ENCODE peak calls at places on chromosomes 4 and X, in eight cellular contexts. G is psoas muscle, Z is H1, T is upper lobe of right lung, V is GM12865, X is sigmoid colon, F is thoracic aorta, O is ovary. N is an unnamed sample.

GRCh38 chr4:30720021-30720655 is at the start of gene PCDH7:
- DNase-seq in G (no peak), Z (peak), T (no peak), V (no peak), X (peak), F (no peak), O (peak), N (peak)

GRCh38 chr4:157012781-157013180 is 41.2 kb upstream of the PDGFC start:
- DNase-seq in G (no peak), Z (no peak), T (no peak), V (no peak), X (no peak), F (no peak), O (no peak), N (no peak)

GRCh38 chr4:87213425-87213824 is 7.0 kb downstream of the KLHL8 start:
- DNase-seq in G (no peak), Z (no peak), T (no peak), V (no peak), X (no peak), F (no peak), O (no peak), N (peak)

GRCh38 chr4:88104902-88105610 is 53.4 kb downstream of the ABCG2 start:
- DNase-seq in G (no peak), Z (no peak), T (no peak), V (no peak), X (no peak), F (no peak), O (no peak), N (peak)

GRCh38 chrX:136336623-136337022 is 35.9 kb downstream of the ADGRG4 start:
- DNase-seq in G (no peak), Z (no peak), T (no peak), V (peak), X (no peak), F (no peak), O (no peak), N (peak)

GRCh38 chr4:15690020-15690809 is 8.6 kb downstream of the FAM200B start:
- DNase-seq in G (no peak), Z (no peak), T (no peak), V (no peak), X (no peak), F (no peak), O (no peak), N (peak)

GRCh38 chr4:24260133-24260532 is 324.2 kb downstream of the DHX15 start:
- DNase-seq in G (no peak), Z (no peak), T (no peak), V (no peak), X (no peak), F (no peak), O (no peak), N (no peak)

GRCh38 chr4:128859887-128860774 is 50.6 kb downstream of the JADE1 start:
- DNase-seq in G (no peak), Z (no peak), T (no peak), V (peak), X (no peak), F (no peak), O (no peak), N (peak)

GRCh38 chr4:25069014-25069413 is 38.3 kb upstream of the LGI2 start:
- DNase-seq in G (no peak), Z (no peak), T (no peak), V (no peak), X (no peak), F (no peak), O (no peak), N (no peak)

GRCh38 chrX:16466640-16467432 is 183.1 kb upstream of the S100G start:
- DNase-seq in G (no peak), Z (no peak), T (no peak), V (no peak), X (no peak), F (no peak), O (no peak), N (peak)

GRCh38 chrX:151713859-151714258 is 2.0 kb upstream of the FATE1 start:
- DNase-seq in G (no peak), Z (peak), T (no peak), V (peak), X (no peak), F (no peak), O (no peak), N (peak)

GRCh38 chr4:114282937-114283336 is 303.5 kb upstream of the ARSJ start:
- DNase-seq in G (no peak), Z (no peak), T (no peak), V (no peak), X (no peak), F (no peak), O (no peak), N (no peak)

GRCh38 chr4:108650212-108651067 is at the start of gene OSTC:
- DNase-seq in G (peak), Z (peak), T (peak), V (peak), X (peak), F (peak), O (peak), N (peak)
- TF ChIP-seq CTCF in G (no peak), Z (peak), T (peak), V (no peak), X (no peak), F (no peak), O (no peak), N (peak)

DNA sequence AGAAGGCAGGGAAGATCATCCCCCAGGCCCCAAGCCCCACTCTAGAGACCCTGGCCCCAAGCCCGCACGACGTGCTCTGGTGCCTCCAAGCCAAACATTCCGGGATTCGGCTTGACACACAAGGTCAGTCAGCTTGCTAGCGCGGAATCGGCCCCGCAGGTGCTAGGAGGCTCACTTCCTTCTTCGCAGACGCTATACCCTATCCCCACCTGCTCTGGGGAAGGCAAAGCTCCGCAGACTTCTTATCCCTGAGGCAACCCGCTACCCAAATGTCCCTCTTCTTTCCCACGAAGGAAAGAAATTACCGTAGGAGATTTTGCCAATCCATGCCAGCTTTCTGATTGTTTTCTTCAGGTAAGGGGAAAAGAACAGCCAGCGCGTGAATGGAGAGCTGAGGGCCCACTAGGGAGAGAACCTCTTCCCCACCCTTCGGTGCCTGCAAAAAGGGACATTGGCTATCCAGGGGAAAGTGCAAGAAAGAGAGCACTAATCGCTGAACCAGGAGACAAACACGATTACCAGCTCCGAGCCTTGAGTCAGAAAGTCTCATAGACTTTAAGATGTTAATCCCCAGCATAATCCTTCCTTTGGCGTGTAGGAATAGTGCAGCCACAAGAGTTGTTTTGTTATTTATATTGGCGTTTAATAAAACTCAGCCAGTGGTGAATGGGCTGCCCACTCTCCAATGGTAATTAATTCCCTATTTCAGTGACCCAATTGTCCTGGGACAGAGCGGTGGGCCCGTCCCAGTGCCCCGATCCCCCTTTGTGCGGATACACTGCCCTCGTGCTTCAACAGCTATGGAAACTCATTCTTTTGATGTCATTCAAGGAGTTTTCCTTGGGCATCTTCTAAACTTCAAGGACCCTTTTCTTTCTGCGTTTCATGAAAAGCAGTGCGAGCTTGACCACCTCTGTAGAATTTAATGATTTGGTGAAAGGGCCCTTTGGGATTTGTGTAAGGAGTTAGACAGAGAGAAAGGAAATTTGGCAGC is 5.4 kb upstream of the NEUROG2 start:
- DNase-seq in G (no peak), Z (peak), T (no peak), V (peak), X (no peak), F (no peak), O (no peak), N (no peak)
- H3K4me3 ChIP-seq in G (no peak), Z (peak), T (no peak), V (peak), X (no peak), F (no peak), O (no peak), N (no peak)

GRCh38 chr4:76623217-76624060 is 188.4 kb downstream of the SHROOM3 start:
- DNase-seq in G (no peak), Z (no peak), T (no peak), V (no peak), X (no peak), F (no peak), O (no peak), N (no peak)

GRCh38 chr4:76625316-76625715 is 190.3 kb downstream of the SHROOM3 start:
- DNase-seq in G (no peak), Z (no peak), T (no peak), V (no peak), X (no peak), F (no peak), O (no peak), N (no peak)

GRCh38 chr4:76624271-76624681 is 189.2 kb downstream of the SHROOM3 start:
- DNase-seq in G (no peak), Z (no peak), T (no peak), V (no peak), X (peak), F (peak), O (peak), N (peak)

GRCh38 chr4:76630748-76631147 is 195.7 kb downstream of the SHROOM3 start:
- DNase-seq in G (no peak), Z (no peak), T (no peak), V (no peak), X (no peak), F (no peak), O (no peak), N (peak)

GRCh38 chr4:76626686-76627465 is 191.8 kb downstream of the SHROOM3 start:
- DNase-seq in G (no peak), Z (no peak), T (no peak), V (no peak), X (no peak), F (no peak), O (no peak), N (no peak)
- TF ChIP-seq CTCF in G (no peak), Z (peak), T (peak), V (no peak), X (no peak), F (no peak), O (no peak), N (peak)

GRCh38 chrX:130828641-130829040 is 74.4 kb downstream of the ENOX2 start:
- DNase-seq in G (no peak), Z (no peak), T (no peak), V (no peak), X (no peak), F (no peak), O (no peak), N (no peak)

GRCh38 chrX:130829526-130830515 is 73.2 kb downstream of the ENOX2 start:
- DNase-seq in G (no peak), Z (no peak), T (no peak), V (no peak), X (no peak), F (no peak), O (no peak), N (no peak)

GRCh38 chrX:130834149-130834548 is 68.9 kb downstream of the ENOX2 start:
- DNase-seq in G (no peak), Z (no peak), T (no peak), V (no peak), X (no peak), F (no peak), O (no peak), N (no peak)

GRCh38 chrX:130831347-130831722 is 71.7 kb downstream of the ENOX2 start:
- DNase-seq in G (no peak), Z (no peak), T (no peak), V (no peak), X (no peak), F (no peak), O (no peak), N (no peak)

GRCh38 chrX:130830599-130831346 is 72.2 kb downstream of the ENOX2 start:
- DNase-seq in G (no peak), Z (no peak), T (no peak), V (no peak), X (no peak), F (no peak), O (no peak), N (no peak)
- H3K4me3 ChIP-seq in G (no peak), Z (no peak), T (no peak), V (no peak), X (no peak), F (no peak), O (no peak), N (no peak)

GRCh38 chrX:125651426-125651825 is 331.8 kb downstream of the TEX13C start:
- DNase-seq in G (no peak), Z (no peak), T (no peak), V (no peak), X (no peak), F (no peak), O (no peak), N (no peak)

GRCh38 chrX:125646195-125646594 is 326.5 kb downstream of the TEX13C start:
- DNase-seq in G (no peak), Z (no peak), T (no peak), V (no peak), X (no peak), F (no peak), O (no peak), N (no peak)
- TF ChIP-seq CTCF in G (no peak), Z (no peak), T (no peak), V (peak), X (no peak), F (no peak), O (no peak), N (no peak)

N was measured in foreskin fibroblast.